ENCODE peak calls at places on chromosomes 6 and 20, in five cellular contexts. U is CD8-positive, alpha-beta memory T cell; Y is A549; A is neuronal stem cell; W is stomach. F is an unnamed sample.

GRCh38 chr6:33276864-33277662 is at the start of gene B3GALT4:
- DNase-seq in Y (peak; percentile 73), U (peak; percentile 79), A (peak; percentile 81), W (peak; percentile 84), F (peak; percentile 79)

GRCh38 chr6:30855429-30856069 is 28.8 kb upstream of the DDR1 start:
- DNase-seq in U (no peak), W (no peak), Y (no peak), A (no peak), F (no peak)

GRCh38 chr6:5124526-5124925 is 39.4 kb downstream of the PPP1R3G start:
- DNase-seq in U (no peak), A (no peak), W (no peak), Y (no peak), F (no peak)

GRCh38 chr6:81487489-81487888 is 265.0 kb downstream of the TENT5A start:
- DNase-seq in A (no peak), Y (peak; percentile 4), U (no peak), W (peak; percentile 46), F (peak; percentile 18)

GRCh38 chr6:133555726-133556125 is 314.6 kb downstream of the EYA4 start:
- DNase-seq in W (no peak), A (no peak), Y (no peak), U (no peak), F (no peak)

GRCh38 chr6:45625191-45625664 is 247.5 kb upstream of the SUPT3H start:
- DNase-seq in W (no peak), A (no peak), U (no peak), Y (no peak), F (no peak)

GRCh38 chr6:155352812-155353211 is 38.5 kb upstream of the TFB1M start:
- DNase-seq in U (no peak), A (no peak), Y (no peak), W (no peak), F (no peak)

GRCh38 chr6:90268178-90268577 is 28.5 kb downstream of the BACH2 start:
- DNase-seq in W (no peak), U (no peak), A (no peak), Y (no peak), F (no peak)

GRCh38 chr20:34500823-34501222 is 15.4 kb upstream of the DYNLRB1 start:
- DNase-seq in W (no peak), Y (no peak), A (no peak), U (no peak), F (no peak)

GRCh38 chr20:45823949-45824835 is 2.9 kb downstream of the TNNC2 start:
- DNase-seq in W (peak; percentile 62), A (no peak), U (peak; percentile 67), Y (peak; percentile 49), F (peak; percentile 60)

GRCh38 chr6:106143582-106144139 is 57.5 kb downstream of the PRDM1 start:
- DNase-seq in A (no peak), U (no peak), Y (no peak), W (no peak), F (no peak)

GRCh38 chr6:166179704-166180103 is 12.1 kb upstream of the TBXT start:
- DNase-seq in A (no peak), U (no peak), W (no peak), Y (no peak), F (no peak)

GRCh38 chr6:11632231-11632630 is 94.7 kb downstream of the TMEM170B start:
- DNase-seq in W (peak; percentile 72), Y (peak; percentile 89), U (no peak), A (no peak), F (no peak)

GRCh38 chr6:169223006-169223405 is 30.6 kb downstream of the THBS2 start:
- DNase-seq in W (peak; percentile 13), A (no peak), U (no peak), Y (no peak), F (no peak)

GRCh38 chr20:19095762-19096161 is 116.7 kb upstream of the SLC24A3 start:
- DNase-seq in W (no peak), Y (peak; percentile 32), U (no peak), A (no peak), F (no peak)

GRCh38 chr6:7262037-7262461 is 51.0 kb downstream of the SSR1 start:
- DNase-seq in W (no peak), A (no peak), U (no peak), Y (peak; percentile 50), F (no peak)

GRCh38 chr20:52761867-52762266 is 210.3 kb upstream of the TSHZ2 start:
- DNase-seq in W (no peak), A (no peak), Y (no peak), U (no peak), F (no peak)

GRCh38 chr6:105022416-105022815 is 65.5 kb downstream of the LIN28B start:
- DNase-seq in A (no peak), Y (no peak), W (no peak), U (no peak), F (no peak)

GRCh38 chr6:10141756-10142443 is 273.0 kb downstream of the TFAP2A start:
- DNase-seq in U (no peak), Y (no peak), A (no peak), W (no peak), F (no peak)

GRCh38 chr6:146543940-146544661 is 468 bp downstream of the RAB32 start:
- DNase-seq in A (peak; percentile 27), Y (peak; percentile 54), W (peak; percentile 49), U (no peak), F (peak; percentile 31)

GRCh38 chr6:6003334-6004146 is 3.2 kb downstream of the NRN1 start:
- DNase-seq in U (no peak), Y (no peak), W (no peak), A (no peak), F (peak; percentile 47)

GRCh38 chr20:24918579-24919566 is 30.2 kb upstream of the CST7 start:
- DNase-seq in W (no peak), U (no peak), Y (no peak), A (no peak), F (no peak)

GRCh38 chr6:6730831-6731230 is 142.3 kb downstream of the LY86 start:
- DNase-seq in U (no peak), W (no peak), Y (peak; percentile 10), A (no peak), F (no peak)

GRCh38 chr20:19935842-19936241 is 81.3 kb upstream of the NAA20 start:
- DNase-seq in A (no peak), Y (no peak), U (no peak), W (peak; percentile 67), F (no peak)

GRCh38 chr20:61930776-61931475 is 134.8 kb downstream of the TAF4 start:
- DNase-seq in W (no peak), Y (no peak), U (peak; percentile 36), A (no peak), F (peak; percentile 6)

GRCh38 chr6:164142312-164142711 is 727.8 kb downstream of the QKI start:
- DNase-seq in Y (no peak), U (no peak), W (no peak), A (no peak), F (no peak)

GRCh38 chr20:49292010-49292409 is 14.2 kb upstream of the ZNFX1 start:
- DNase-seq in U (no peak), A (no peak), W (no peak), Y (no peak), F (no peak)

GRCh38 chr6:408599-409102 is 17.1 kb downstream of the IRF4 start:
- DNase-seq in U (no peak), A (peak; percentile 11), Y (peak; percentile 55), W (no peak), F (peak; percentile 59)

GRCh38 chr6:71420693-71421328 is 132.2 kb downstream of the OGFRL1 start:
- DNase-seq in U (no peak), Y (peak; percentile 91), A (peak; percentile 86), W (peak; percentile 95), F (peak; percentile 98)

GRCh38 chr6:122620902-122621301 is 10.7 kb downstream of the PKIB start:
- DNase-seq in A (no peak), Y (peak; percentile 1), W (no peak), U (no peak), F (no peak)

GRCh38 chr6:40796280-40797223 is 209.4 kb upstream of the LRFN2 start:
- DNase-seq in A (no peak), U (no peak), Y (no peak), W (no peak), F (peak; percentile 51)

DNA sequence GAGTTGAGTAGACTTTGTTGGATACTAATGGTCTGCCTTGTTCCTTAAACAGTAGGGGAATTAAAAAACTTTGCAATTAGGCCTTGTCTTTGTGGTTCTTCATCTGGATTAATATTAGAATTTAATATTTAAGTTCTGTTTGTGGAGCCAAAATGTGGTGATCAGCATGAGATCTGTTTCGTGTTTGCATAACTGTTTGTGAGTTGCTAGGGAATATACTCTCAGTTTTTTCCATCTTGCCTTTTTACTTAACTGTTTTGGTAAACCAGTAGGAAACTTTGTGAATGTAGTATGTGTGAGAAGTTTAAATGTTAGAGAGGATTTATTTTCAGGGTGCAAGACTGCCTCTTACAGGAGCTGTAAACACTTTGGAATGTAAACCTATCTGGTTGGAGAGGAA is 35.6 kb downstream of the LRRC1 start:
- DNase-seq in W (no peak), Y (no peak), U (no peak), A (no peak), F (no peak)
- H3K4me1 ChIP-seq in W (peaks cover 60% of the 10 kb centered on the region), Y (peaks cover 5% of the 10 kb centered on the region), U (no peaks in the 10 kb centered on the region), A (peaks cover 2% of the 10 kb centered on the region), F (no peaks in the 10 kb centered on the region)

GRCh38 chr20:47577271-47577670 is 75.6 kb downstream of the NCOA3 start:
- DNase-seq in A (no peak), U (no peak), Y (no peak), W (no peak), F (no peak)
- H3K4me3 ChIP-seq in A (no peak overlapping the region), U (no peak overlapping the region), Y (peak overlapping the region; percentile 23), W (no peak overlapping the region), F (peak overlapping the region; percentile 12)

GRCh38 chr20:329325-329695 is 4.0 kb downstream of the SOX12 start:
- DNase-seq in U (no peak), Y (no peak), W (no peak), A (no peak), F (no peak)
- H3K27ac ChIP-seq in U (no peak overlapping the region), Y (no peak overlapping the region), W (peak overlapping the region; percentile 93), A (peak overlapping the region; percentile 24), F (no peak overlapping the region)

GRCh38 chr6:160990847-160991410 is 640 bp upstream of the MAP3K4 start:
- DNase-seq in U (no peak), A (no peak), Y (no peak), W (no peak), F (no peak)
- H3K4me1 ChIP-seq in U (peaks cover 13% of the 10 kb centered on the region), A (peaks cover 2% of the 10 kb centered on the region), Y (peaks cover 5% of the 10 kb centered on the region), W (peaks cover 43% of the 10 kb centered on the region), F (peaks cover 7% of the 10 kb centered on the region)

GRCh38 chr6:113565306-113565705 is 291.8 kb upstream of the MARCKS start:
- DNase-seq in W (no peak), A (no peak), Y (no peak), U (no peak), F (no peak)
- H3K4me3 ChIP-seq in W (peak overlapping the region; percentile 30), A (peak overlapping the region; percentile 33), Y (no peak overlapping the region), U (no peak overlapping the region), F (no peak overlapping the region)

GRCh38 chr6:41974281-41974825 is 32.7 kb upstream of the CCND3 start:
- DNase-seq in Y (no peak), U (no peak), W (no peak), A (no peak), F (no peak)
- H3K27ac ChIP-seq in Y (no peak overlapping the region), U (no peak overlapping the region), W (no peak overlapping the region), A (no peak overlapping the region), F (no peak overlapping the region)